ENCODE peak calls at places on chromosomes 11 and 22, in five cellular contexts. U is K562, B is endothelial cell of umbilical vein, W is PC-3, M is MM.1S. R is an unnamed sample.

GRCh38 chr22:43478621-43479285 is 66.9 kb downstream of the MPPED1 start:
- DNase-seq in U (no peak), B (no peak), W (no peak), M (no peak), R (no peak)

GRCh38 chr11:119144825-119145476 is 3.9 kb upstream of the ABCG4 start:
- DNase-seq in U (peak; percentile 95), B (peak; percentile 75), W (peak; percentile 83), M (peak; percentile 63), R (peak; percentile 42)

GRCh38 chr11:121099885-121100284 is 1.2 kb upstream of the TECTA start:
- DNase-seq in U (no peak), B (no peak), W (peak; percentile 68), M (no peak), R (no peak)

GRCh38 chr11:68043349-68044144 is 4.7 kb downstream of the TCIRG1 start:
- DNase-seq in U (peak; percentile 97), B (no peak), W (no peak), M (no peak), R (no peak)

GRCh38 chr22:22888509-22889353 is 1.1 kb downstream of the IGLL5 start:
- DNase-seq in U (peak; percentile 49), B (no peak), W (no peak), M (peak; percentile 16), R (no peak)

GRCh38 chr11:1628506-1629325 is 859 bp upstream of the KRTAP5-5 start:
- DNase-seq in U (peak; percentile 78), B (peak; percentile 34), W (peak; percentile 47), M (peak; percentile 32), R (no peak)

GRCh38 chr11:17516551-17517150 is 27.6 kb downstream of the USH1C start:
- DNase-seq in U (no peak), B (no peak), W (no peak), M (no peak), R (no peak)

GRCh38 chr11:43920598-43921419 is 21.6 kb upstream of the C11orf96 start:
- DNase-seq in U (peak; percentile 52), B (peak; percentile 96), W (peak; percentile 95), M (peak; percentile 34), R (peak; percentile 100)

GRCh38 chr11:128520886-128521696 is 66.3 kb downstream of the ETS1 start:
- DNase-seq in U (no peak), B (no peak), W (no peak), M (no peak), R (no peak)

GRCh38 chr11:65329944-65330403 is 3.7 kb upstream of the DPF2 start:
- DNase-seq in U (peak; percentile 74), B (peak; percentile 88), W (peak; percentile 98), M (peak; percentile 90), R (peak; percentile 64)

GRCh38 chr11:42265072-42265471 is 805.6 kb upstream of the LRRC4C start:
- DNase-seq in U (no peak), B (no peak), W (no peak), M (no peak), R (no peak)

GRCh38 chr11:46279393-46280099 is 2.1 kb downstream of the CREB3L1 start:
- DNase-seq in U (peak; percentile 48), B (peak; percentile 74), W (peak; percentile 44), M (no peak), R (no peak)

GRCh38 chr11:44962464-44962863 is 11.8 kb upstream of the TP53I11 start:
- DNase-seq in U (no peak), B (no peak), W (no peak), M (no peak), R (no peak)

GRCh38 chr11:69413993-69414392 is 67.5 kb upstream of the LINC01488 start:
- DNase-seq in U (no peak), B (no peak), W (no peak), M (no peak), R (no peak)

GRCh38 chr11:278001-278951 is at the start of gene NLRP6:
- DNase-seq in U (no peak), B (no peak), W (no peak), M (no peak), R (no peak)

GRCh38 chr11:72787262-72788104 is 6.4 kb downstream of the STARD10 start:
- DNase-seq in U (peak; percentile 83), B (no peak), W (no peak), M (no peak), R (no peak)

GRCh38 chr11:108242422-108242821 is 19.6 kb downstream of the ATM start:
- DNase-seq in U (no peak), B (no peak), W (no peak), M (no peak), R (no peak)

GRCh38 chr11:109236696-109237095 is 185.3 kb upstream of the C11orf87 start:
- DNase-seq in U (no peak), B (no peak), W (no peak), M (no peak), R (no peak)

GRCh38 chr11:84924290-84924689 is 702.9 kb downstream of the DLG2 start:
- DNase-seq in U (no peak), B (no peak), W (no peak), M (no peak), R (no peak)

GRCh38 chr11:134754823-134755198 is 342.8 kb upstream of the B3GAT1 start:
- DNase-seq in U (no peak), B (no peak), W (no peak), M (no peak), R (no peak)

GRCh38 chr11:42234381-42235035 is 775.1 kb upstream of the LRRC4C start:
- DNase-seq in U (no peak), B (no peak), W (peak; percentile 66), M (no peak), R (peak; percentile 26)

GRCh38 chr11:113134605-113135004 is 173.4 kb downstream of the NCAM1 start:
- DNase-seq in U (no peak), B (no peak), W (no peak), M (no peak), R (peak; percentile 42)

GRCh38 chr11:66336234-66337102 is at the start of gene RIN1:
- DNase-seq in U (peak; percentile 85), B (peak; percentile 85), W (peak; percentile 95), M (no peak), R (peak; percentile 99)

GRCh38 chr11:59754859-59755700 is at the start of gene STX3:
- DNase-seq in U (peak; percentile 88), B (peak; percentile 83), W (peak; percentile 79), M (peak; percentile 66), R (peak; percentile 82)

GRCh38 chr11:60703374-60703773 is 4.0 kb downstream of the MS4A8 start:
- DNase-seq in U (no peak), B (no peak), W (no peak), M (no peak), R (no peak)

GRCh38 chr11:61679301-61679700 is 890 bp upstream of the DAGLA start:
- DNase-seq in U (no peak), B (no peak), W (peak; percentile 19), M (no peak), R (no peak)

GRCh38 chr22:46586123-46586519 is 34.1 kb upstream of the GRAMD4 start:
- DNase-seq in U (no peak), B (no peak), W (no peak), M (no peak), R (no peak)

GRCh38 chr22:44449061-44449682 is 48.9 kb downstream of the RTL6 start:
- DNase-seq in U (peak; percentile 27), B (no peak), W (peak; percentile 89), M (no peak), R (peak; percentile 87)

GRCh38 chr11:63904743-63905142 is 12.2 kb downstream of the RCOR2 start:
- DNase-seq in U (no peak), B (no peak), W (no peak), M (no peak), R (no peak)
- H3K36me3 ChIP-seq in U (peaks cover 93% of the 10 kb centered on the region), B (peaks cover 65% of the 10 kb centered on the region), W (peaks cover 51% of the 10 kb centered on the region), M (peaks cover 6% of the 10 kb centered on the region), R (peaks cover 36% of the 10 kb centered on the region)

GRCh38 chr11:31823372-31824371 is 12.6 kb upstream of the PAX6 start:
- DNase-seq in U (no peak), B (no peak), W (no peak), M (no peak), R (no peak)
- TF ChIP-seq EZH2 in U (no peak), B (no peak), W (no peak), M (no peak), R (no peak)

GRCh38 chr11:34209809-34210208 is 104.4 kb downstream of the NAT10 start:
- DNase-seq in U (no peak), B (no peak), W (no peak), M (no peak), R (no peak)
- TF ChIP-seq CTCF in U (no peak), B (no peak), W (no peak), M (no peak), R (no peak)

DNA sequence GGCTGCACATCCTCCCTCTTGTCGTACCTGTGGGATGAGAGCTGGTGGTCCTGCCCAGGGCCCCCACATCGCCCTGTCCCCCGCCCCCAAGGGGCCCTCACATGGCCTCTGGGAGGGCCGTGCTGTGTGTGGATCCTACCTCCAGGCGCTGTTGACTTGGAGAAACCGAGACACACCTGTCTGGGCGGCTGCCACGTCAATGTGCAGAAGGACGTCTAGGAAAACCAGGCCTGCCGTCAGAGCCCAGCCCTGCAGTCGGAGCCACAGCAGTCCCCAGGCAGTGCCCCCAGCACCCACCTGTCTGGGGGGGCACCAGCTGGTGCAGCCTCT is 14.2 kb downstream of the ALG12 start:
- DNase-seq in U (no peak), B (no peak), W (no peak), M (no peak), R (no peak)
- H3K36me3 ChIP-seq in U (peaks cover 25% of the 10 kb centered on the region), B (peaks cover 21% of the 10 kb centered on the region), W (no peaks in the 10 kb centered on the region), M (no peaks in the 10 kb centered on the region), R (peaks cover 8% of the 10 kb centered on the region)

GRCh38 chr11:92225563-92226308 is 1.1 kb downstream of the FAT3 start:
- DNase-seq in U (no peak), B (no peak), W (no peak), M (no peak), R (peak; percentile 12)
- TF ChIP-seq EZH2 in U (no peak), B (peak; percentile 18), W (no peak), M (no peak), R (peak; percentile 40)

GRCh38 chr22:41535244-41535643 is 9.0 kb downstream of the POLR3H start:
- DNase-seq in U (peak; percentile 30), B (no peak), W (peak; percentile 37), M (no peak), R (no peak)
- TF ChIP-seq CTCF in U (peak; percentile 39), B (no peak), W (peak; percentile 33), M (peak; percentile 13), R (no peak)

R was measured in mammary epithelial cell.